ENCODE peak calls at places on chromosomes 6 and 20, in four cellular contexts. R is Calu3, H is RPMI8226, C is activated T-cell treated with anti-CD3 and anti-CD28 coated beads for 24 hours. Z is an unnamed sample.
A peak's percentile ranks its signal among the peaks of the same experiment; 100 is the strongest.

GRCh38 chr6:111565316-111566221 is 40.1 kb downstream of the TRAF3IP2 start:
- DNase-seq in H (no peak), C (no peak), R (peak; percentile 18), Z (peak; percentile 77)

GRCh38 chr6:154343473-154344308 is 12.9 kb downstream of the IPCEF1 start:
- DNase-seq in R (peak; percentile 60), C (no peak), H (peak; percentile 79), Z (peak; percentile 10)

GRCh38 chr6:28080631-28081485 is 490 bp downstream of the ZNF165 start:
- DNase-seq in R (peak; percentile 94), C (peak; percentile 88), H (peak; percentile 97), Z (peak; percentile 87)

GRCh38 chr6:169428532-169428931 is 174.9 kb upstream of the THBS2 start:
- DNase-seq in R (no peak), H (no peak), C (no peak), Z (peak; percentile 76)

GRCh38 chr6:52207066-52207465 is 20.9 kb downstream of the IL17A start:
- DNase-seq in C (no peak), R (no peak), H (no peak), Z (no peak)

GRCh38 chr20:33862709-33863403 is 51.7 kb downstream of the CHMP4B start:
- DNase-seq in H (peak; percentile 34), R (peak; percentile 71), C (no peak), Z (peak; percentile 97)

GRCh38 chr20:56588996-56589395 is 40.1 kb upstream of the TFAP2C start:
- DNase-seq in C (no peak), H (no peak), R (no peak), Z (no peak)

GRCh38 chr6:16533721-16534136 is 227.5 kb downstream of the ATXN1 start:
- DNase-seq in H (no peak), R (no peak), C (no peak), Z (no peak)

GRCh38 chr6:39053016-39053595 is 4.5 kb downstream of the GLP1R start:
- DNase-seq in R (no peak), C (no peak), H (no peak), Z (no peak)

GRCh38 chr20:8656335-8656734 is 412.6 kb upstream of the PLCB4 start:
- DNase-seq in C (no peak), H (no peak), R (no peak), Z (no peak)

GRCh38 chr20:62952373-62953166 is at the start of gene SLC17A9:
- DNase-seq in R (peak; percentile 89), C (no peak), H (peak; percentile 90), Z (peak; percentile 96)

GRCh38 chr6:112640895-112641294 is 293.8 kb downstream of the RFPL4B start:
- DNase-seq in C (no peak), R (no peak), H (no peak), Z (no peak)

GRCh38 chr20:3068986-3069900 is 2.2 kb upstream of the OXT start:
- DNase-seq in R (peak; percentile 26), H (peak; percentile 73), C (no peak), Z (peak; percentile 61)

GRCh38 chr6:5936140-5936539 is 70.6 kb downstream of the NRN1 start:
- DNase-seq in R (no peak), C (no peak), H (no peak), Z (no peak)

GRCh38 chr20:45426621-45427020 is 10.7 kb downstream of the PIGT start:
- DNase-seq in H (no peak), R (no peak), C (no peak), Z (no peak)

GRCh38 chr6:121944361-121944760 is 455.1 kb upstream of the HSF2 start:
- DNase-seq in C (no peak), R (no peak), H (no peak), Z (no peak)

GRCh38 chr6:142030115-142030619 is 102.6 kb upstream of the GJE1 start:
- DNase-seq in H (no peak), C (no peak), R (peak; percentile 20), Z (peak; percentile 8)

GRCh38 chr20:50308513-50309279 is 118.1 kb downstream of the CEBPB start:
- DNase-seq in C (no peak), H (no peak), R (peak; percentile 80), Z (peak; percentile 92)

GRCh38 chr20:18802012-18802634 is 11.5 kb upstream of the SCP2D1 start:
- DNase-seq in C (no peak), R (no peak), H (no peak), Z (no peak)

GRCh38 chr6:28657367-28657755 is 131.7 kb downstream of the GPX5 start:
- DNase-seq in R (no peak), C (no peak), H (no peak), Z (no peak)

GRCh38 chr20:22827916-22828315 is 207.2 kb upstream of the SSTR4 start:
- DNase-seq in R (no peak), C (no peak), H (no peak), Z (no peak)

GRCh38 chr6:46376562-46376969 is 114.7 kb downstream of the RCAN2 start:
- DNase-seq in C (no peak), H (peak; percentile 49), R (no peak), Z (no peak)

GRCh38 chr6:9428416-9429172 is 986.3 kb downstream of the TFAP2A start:
- DNase-seq in H (no peak), R (no peak), C (no peak), Z (no peak)

GRCh38 chr6:45946352-45946751 is 69.3 kb downstream of the CLIC5 start:
- DNase-seq in R (no peak), H (no peak), C (no peak), Z (peak; percentile 43)